ENCODE peak calls at places on chromosomes 12 and 14, in seven cellular contexts. V, K, P, R, C, X and O are unnamed samples.

GRCh38 chr12:109418848-109419474 is 58.1 kb downstream of the KCTD10 start:
- DNase-seq in V (no peak), K (no peak), P (no peak), R (no peak), C (no peak), X (no peak), O (no peak)

GRCh38 chr14:95452176-95452889 is 64.1 kb downstream of the SYNE3 start:
- DNase-seq in V (peak; percentile 65), K (peak; percentile 25), P (peak; percentile 15), R (no peak), C (peak; percentile 46), X (peak; percentile 56), O (peak; percentile 35)

GRCh38 chr14:97002454-97002853 is 205.3 kb downstream of the VRK1 start:
- DNase-seq in V (no peak), K (no peak), P (no peak), R (no peak), C (no peak), X (no peak), O (no peak)

GRCh38 chr14:39107624-39108023 is 4.6 kb upstream of the SEC23A start:
- DNase-seq in V (peak; percentile 71), K (peak; percentile 67), P (peak; percentile 20), R (no peak), C (peak; percentile 70), X (peak; percentile 35), O (peak; percentile 20)

GRCh38 chr12:92757599-92758121 is 54.9 kb downstream of the PLEKHG7 start:
- DNase-seq in V (no peak), K (no peak), P (no peak), R (no peak), C (no peak), X (no peak), O (no peak)

GRCh38 chr12:48556631-48557030 is 13.2 kb downstream of the LALBA start:
- DNase-seq in V (peak; percentile 55), K (no peak), P (no peak), R (no peak), C (no peak), X (no peak), O (no peak)

GRCh38 chr12:107500310-107500709 is 185.3 kb upstream of the PWP1 start:
- DNase-seq in V (no peak), K (no peak), P (no peak), R (no peak), C (no peak), X (no peak), O (no peak)

GRCh38 chr12:115223322-115223721 is 539.3 kb upstream of the TBX3 start:
- DNase-seq in V (no peak), K (peak; percentile 87), P (no peak), R (no peak), C (peak; percentile 80), X (no peak), O (no peak)

GRCh38 chr12:65430571-65431306 is 152.3 kb downstream of the MSRB3 start:
- DNase-seq in V (no peak), K (peak; percentile 94), P (no peak), R (peak; percentile 7), C (peak; percentile 68), X (no peak), O (no peak)

GRCh38 chr12:89507015-89507824 is 17.4 kb downstream of the GALNT4 start:
- DNase-seq in V (no peak), K (no peak), P (no peak), R (no peak), C (no peak), X (no peak), O (peak; percentile 10)

GRCh38 chr14:36221097-36221496 is 44.6 kb upstream of the PTCSC3 start:
- DNase-seq in V (peak; percentile 72), K (no peak), P (no peak), R (no peak), C (no peak), X (no peak), O (peak; percentile 87)

GRCh38 chr14:74545386-74545785 is 51.8 kb downstream of the ISCA2 start:
- DNase-seq in V (no peak), K (no peak), P (no peak), R (no peak), C (no peak), X (no peak), O (no peak)

GRCh38 chr12:116123511-116124258 is 153.8 kb downstream of the MED13L start:
- DNase-seq in V (no peak), K (peak; percentile 76), P (no peak), R (no peak), C (peak; percentile 64), X (peak; percentile 23), O (peak; percentile 86)

GRCh38 chr12:111893287-111893686 is 51.3 kb downstream of the MAPKAPK5 start:
- DNase-seq in V (no peak), K (no peak), P (no peak), R (no peak), C (no peak), X (no peak), O (no peak)

GRCh38 chr14:99611639-99612038 is 7.6 kb upstream of the CCDC85C start:
- DNase-seq in V (no peak), K (no peak), P (no peak), R (no peak), C (no peak), X (no peak), O (no peak)

GRCh38 chr12:51793201-51793600 is 55.3 kb downstream of the FIGNL2 start:
- DNase-seq in V (no peak), K (peak; percentile 8), P (no peak), R (no peak), C (peak; percentile 67), X (no peak), O (no peak)

GRCh38 chr12:133235401-133236112 is at the start of gene ANHX:
- DNase-seq in V (no peak), K (no peak), P (no peak), R (no peak), C (no peak), X (peak; percentile 27), O (no peak)

GRCh38 chr12:117085318-117085947 is 13.8 kb downstream of the TESC start:
- DNase-seq in V (no peak), K (no peak), P (no peak), R (no peak), C (no peak), X (no peak), O (no peak)

GRCh38 chr12:4118601-4119156 is 154.9 kb upstream of the CCND2 start:
- DNase-seq in V (no peak), K (no peak), P (no peak), R (no peak), C (no peak), X (no peak), O (no peak)

GRCh38 chr14:51006781-51007211 is 62.5 kb upstream of the PYGL start:
- DNase-seq in V (no peak), K (peak; percentile 86), P (no peak), R (no peak), C (peak; percentile 95), X (peak; percentile 64), O (no peak)

GRCh38 chr14:42624980-42625761 is 1018.5 kb downstream of the LRFN5 start:
- DNase-seq in V (no peak), K (no peak), P (no peak), R (no peak), C (no peak), X (no peak), O (no peak)

GRCh38 chr12:68807576-68808387 is at the start of gene MDM2:
- DNase-seq in V (peak; percentile 95), K (peak; percentile 93), P (peak; percentile 98), R (peak; percentile 97), C (peak; percentile 95), X (peak; percentile 99), O (peak; percentile 97)
- H3F3A ChIP-seq in V (peaks cover 18% of the 10 kb centered on the region), K (no peaks in the 10 kb centered on the region), P (peaks cover 57% of the 10 kb centered on the region), R (peaks cover 28% of the 10 kb centered on the region), C (peaks cover 39% of the 10 kb centered on the region), X (peaks cover 36% of the 10 kb centered on the region), O (peaks cover 17% of the 10 kb centered on the region)

GRCh38 chr12:63918788-63919300 is 74.3 kb downstream of the SRGAP1 start:
- DNase-seq in V (no peak), K (peak; percentile 95), P (no peak), R (peak; percentile 27), C (peak; percentile 85), X (no peak), O (no peak)
- H3K4me1 ChIP-seq in V (peaks cover 14% of the 10 kb centered on the region), K (peaks cover 73% of the 10 kb centered on the region), P (no peaks in the 10 kb centered on the region), R (peaks cover 88% of the 10 kb centered on the region), C (peaks cover 83% of the 10 kb centered on the region), X (peaks cover 18% of the 10 kb centered on the region), O (no peaks in the 10 kb centered on the region)

GRCh38 chr14:22526210-22526609 is 62.8 kb downstream of the DAD1 start:
- DNase-seq in V (no peak), K (no peak), P (no peak), R (no peak), C (no peak), X (no peak), O (no peak)

GRCh38 chr14:22526744-22527143 is 62.3 kb downstream of the DAD1 start:
- DNase-seq in V (no peak), K (no peak), P (no peak), R (no peak), C (no peak), X (no peak), O (no peak)

GRCh38 chr14:22523283-22523682 is 65.7 kb downstream of the DAD1 start:
- DNase-seq in V (no peak), K (no peak), P (no peak), R (no peak), C (no peak), X (no peak), O (no peak)

GRCh38 chr14:22524784-22525161 is 64.3 kb downstream of the DAD1 start:
- DNase-seq in V (no peak), K (peak; percentile 33), P (no peak), R (no peak), C (no peak), X (no peak), O (no peak)

DNA sequence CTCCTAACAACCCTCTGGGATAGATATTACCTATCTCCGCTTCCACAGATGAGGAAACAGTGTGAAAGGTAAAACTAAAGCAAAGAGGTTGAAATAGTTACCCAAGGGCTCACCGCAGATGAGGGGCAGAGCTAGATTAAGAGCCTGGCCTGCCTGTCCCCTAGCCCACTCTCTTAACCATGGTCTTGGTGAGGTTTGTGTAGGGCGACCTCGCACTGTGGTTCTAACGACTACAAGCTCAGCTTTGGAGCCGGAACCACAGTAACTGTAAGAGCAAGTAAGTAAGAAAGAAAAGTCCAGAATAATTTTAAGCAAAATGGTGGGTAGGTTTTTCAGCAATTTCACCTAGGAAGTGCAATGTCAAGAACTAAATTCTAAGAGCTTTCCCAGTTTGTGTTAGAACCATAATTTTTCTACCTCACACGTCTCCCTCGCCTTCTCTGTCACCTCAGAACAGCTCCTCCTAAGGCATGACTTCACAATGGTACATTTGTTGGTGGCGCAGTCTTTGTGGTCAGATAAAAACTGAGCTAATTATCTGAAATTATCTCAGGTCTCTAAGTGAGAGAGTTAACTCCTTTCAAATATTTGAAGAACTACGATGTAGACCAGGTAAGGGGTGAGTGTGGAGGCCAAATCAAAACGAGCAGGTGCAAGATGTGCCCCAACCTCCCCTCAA is 64.8 kb downstream of the DAD1 start:
- DNase-seq in V (no peak), K (no peak), P (no peak), R (no peak), C (no peak), X (no peak), O (no peak)
- H3F3A ChIP-seq in V (no peaks in the 10 kb centered on the region), K (no peaks in the 10 kb centered on the region), P (no peaks in the 10 kb centered on the region), R (no peaks in the 10 kb centered on the region), C (peaks cover 8% of the 10 kb centered on the region), X (no peaks in the 10 kb centered on the region), O (no peaks in the 10 kb centered on the region)

DNA sequence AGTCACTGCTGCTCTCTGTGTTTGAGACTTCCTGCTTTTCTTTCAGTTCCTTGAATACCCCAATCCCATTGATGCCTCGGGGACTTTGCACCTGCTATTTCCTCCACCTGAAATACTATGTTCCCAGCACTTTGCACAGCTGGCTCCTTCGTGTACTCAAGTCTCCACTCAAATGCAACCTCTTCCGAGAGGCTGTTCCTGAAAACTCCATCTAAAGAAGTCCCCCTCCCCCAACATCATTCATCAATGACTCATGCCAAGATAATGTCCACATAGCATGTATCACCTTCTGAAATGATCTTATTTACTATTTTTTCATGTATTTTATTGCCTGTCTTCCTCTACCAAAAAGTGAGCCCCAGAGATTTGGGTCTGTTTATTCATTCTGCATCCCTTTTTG is 48.6 kb downstream of the HSPB8 start:
- DNase-seq in V (no peak), K (peak; percentile 51), P (no peak), R (no peak), C (peak; percentile 6), X (no peak), O (no peak)
- H3K4me1 ChIP-seq in V (peaks cover 6% of the 10 kb centered on the region), K (no peaks in the 10 kb centered on the region), P (no peaks in the 10 kb centered on the region), R (peaks cover 5% of the 10 kb centered on the region), C (no peaks in the 10 kb centered on the region), X (no peaks in the 10 kb centered on the region), O (peaks cover 5% of the 10 kb centered on the region)